ENCODE peak calls at places on chromosomes 5 and 9, in six cellular contexts. I, J, N, H, F and K are unnamed samples.

GRCh38 chr9:36781532-36781931 is 208.8 kb downstream of the MELK start:
- DNase-seq in I (no peak), J (no peak), N (no peak), H (no peak), F (no peak), K (no peak)

GRCh38 chr9:95143591-95144561 is 173.6 kb downstream of the FANCC start:
- DNase-seq in I (peak; percentile 75), J (no peak), N (peak; percentile 94), H (no peak), F (peak; percentile 71), K (peak; percentile 88)

GRCh38 chr9:136103651-136104487 is 8.8 kb upstream of the NACC2 start:
- DNase-seq in I (no peak), J (peak; percentile 31), N (no peak), H (no peak), F (no peak), K (no peak)

GRCh38 chr5:138438003-138438723 is 694 bp upstream of the REEP2 start:
- DNase-seq in I (no peak), J (no peak), N (no peak), H (no peak), F (no peak), K (no peak)

GRCh38 chr5:59367791-59368394 is 525.6 kb downstream of the PDE4D start:
- DNase-seq in I (peak; percentile 70), J (peak; percentile 38), N (no peak), H (peak; percentile 63), F (peak; percentile 82), K (no peak)

GRCh38 chr5:38831117-38831516 is 14.7 kb upstream of the OSMR start:
- DNase-seq in I (no peak), J (no peak), N (no peak), H (no peak), F (no peak), K (no peak)

GRCh38 chr5:149364719-149365118 is 6.9 kb downstream of the PCYOX1L start:
- DNase-seq in I (no peak), J (no peak), N (no peak), H (no peak), F (no peak), K (no peak)

GRCh38 chr9:108467653-108468324 is 388.0 kb downstream of the ACTL7B start:
- DNase-seq in I (no peak), J (no peak), N (no peak), H (no peak), F (peak; percentile 21), K (no peak)

GRCh38 chr5:37575541-37576489 is 196.7 kb downstream of the WDR70 start:
- DNase-seq in I (no peak), J (no peak), N (no peak), H (no peak), F (peak; percentile 23), K (no peak)

GRCh38 chr9:96080364-96080763 is 204.9 kb downstream of the ERCC6L2 start:
- DNase-seq in I (no peak), J (no peak), N (no peak), H (no peak), F (peak; percentile 26), K (peak; percentile 47)

GRCh38 chr5:15993334-15993733 is 186.3 kb downstream of the MARCHF11 start:
- DNase-seq in I (no peak), J (no peak), N (no peak), H (no peak), F (no peak), K (no peak)

GRCh38 chr9:87497604-87498045 is at the start of gene DAPK1:
- DNase-seq in I (peak; percentile 21), J (no peak), N (no peak), H (peak; percentile 83), F (peak; percentile 89), K (no peak)

GRCh38 chr9:98150164-98150563 is 31.1 kb upstream of the TRIM14 start:
- DNase-seq in I (no peak), J (no peak), N (no peak), H (no peak), F (no peak), K (no peak)

GRCh38 chr5:143355710-143356109 is 47.8 kb downstream of the NR3C1 start:
- DNase-seq in I (peak; percentile 87), J (no peak), N (peak; percentile 63), H (peak; percentile 67), F (peak; percentile 80), K (peak; percentile 75)

GRCh38 chr5:14502291-14502690 is 79.3 kb upstream of the OTULINL start:
- DNase-seq in I (no peak), J (no peak), N (no peak), H (no peak), F (no peak), K (no peak)

GRCh38 chr5:34586117-34586885 is 69.8 kb upstream of the RAI14 start:
- DNase-seq in I (no peak), J (no peak), N (no peak), H (no peak), F (no peak), K (no peak)

GRCh38 chr9:127801955-127802575 is 617 bp upstream of the FPGS start:
- DNase-seq in I (no peak), J (no peak), N (no peak), H (no peak), F (no peak), K (no peak)

GRCh38 chr5:3252235-3252634 is 343.4 kb upstream of the IRX1 start:
- DNase-seq in I (no peak), J (no peak), N (no peak), H (no peak), F (no peak), K (no peak)

GRCh38 chr5:73122875-73123810 is 2.8 kb downstream of the TMEM171 start:
- DNase-seq in I (no peak), J (peak; percentile 32), N (no peak), H (peak; percentile 30), F (no peak), K (no peak)

GRCh38 chr9:123120953-123121352 is 87.5 kb downstream of the GPR21 start:
- DNase-seq in I (no peak), J (no peak), N (no peak), H (no peak), F (no peak), K (no peak)

GRCh38 chr5:115460476-115460875 is 84.1 kb downstream of the FEM1C start:
- DNase-seq in I (peak; percentile 81), J (no peak), N (peak; percentile 72), H (peak; percentile 75), F (peak; percentile 41), K (peak; percentile 62)

GRCh38 chr5:151239237-151239861 is 13.6 kb upstream of the GM2A start:
- DNase-seq in I (peak; percentile 87), J (peak; percentile 81), N (peak; percentile 91), H (peak; percentile 86), F (peak; percentile 64), K (peak; percentile 60)

GRCh38 chr9:112261133-112261532 is 72.3 kb downstream of the PTBP3 start:
- DNase-seq in I (no peak), J (no peak), N (no peak), H (no peak), F (no peak), K (no peak)

GRCh38 chr9:133863193-133863592 is 125.0 kb upstream of the SARDH start:
- DNase-seq in I (no peak), J (no peak), N (no peak), H (no peak), F (no peak), K (no peak)

GRCh38 chr9:133862585-133863041 is 124.5 kb upstream of the SARDH start:
- DNase-seq in I (peak; percentile 45), J (no peak), N (peak; percentile 72), H (no peak), F (no peak), K (peak; percentile 49)

GRCh38 chr9:133861692-133862091 is 123.5 kb upstream of the SARDH start:
- DNase-seq in I (no peak), J (no peak), N (no peak), H (no peak), F (no peak), K (no peak)

GRCh38 chr9:133858771-133859170 is 120.6 kb upstream of the SARDH start:
- DNase-seq in I (no peak), J (no peak), N (no peak), H (no peak), F (no peak), K (no peak)

DNA sequence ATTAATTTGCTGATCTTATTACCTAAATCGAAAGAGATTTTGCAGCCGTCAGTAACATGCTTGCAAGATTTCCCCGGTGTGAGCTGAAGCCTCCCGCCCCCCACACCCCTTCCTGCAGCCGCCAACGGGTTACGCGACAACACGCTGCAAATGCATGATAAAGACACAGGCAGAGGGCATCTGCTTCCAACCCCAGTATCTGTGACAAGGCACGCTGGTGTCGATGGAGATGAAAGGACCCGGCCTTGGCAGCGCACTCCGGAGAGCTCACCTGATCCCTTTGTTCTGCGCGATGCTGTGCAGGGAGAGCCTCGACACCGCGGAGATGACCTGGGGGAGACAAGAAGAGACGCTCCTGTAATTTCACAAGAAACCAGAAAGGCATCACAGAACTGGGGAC is 123.0 kb upstream of the SARDH start:
- DNase-seq in I (no peak), J (no peak), N (no peak), H (no peak), F (no peak), K (no peak)
- TF ChIP-seq CTCF in I (no peak), J (no peak), N (no peak), H (no peak), F (no peak), K (no peak)

DNA sequence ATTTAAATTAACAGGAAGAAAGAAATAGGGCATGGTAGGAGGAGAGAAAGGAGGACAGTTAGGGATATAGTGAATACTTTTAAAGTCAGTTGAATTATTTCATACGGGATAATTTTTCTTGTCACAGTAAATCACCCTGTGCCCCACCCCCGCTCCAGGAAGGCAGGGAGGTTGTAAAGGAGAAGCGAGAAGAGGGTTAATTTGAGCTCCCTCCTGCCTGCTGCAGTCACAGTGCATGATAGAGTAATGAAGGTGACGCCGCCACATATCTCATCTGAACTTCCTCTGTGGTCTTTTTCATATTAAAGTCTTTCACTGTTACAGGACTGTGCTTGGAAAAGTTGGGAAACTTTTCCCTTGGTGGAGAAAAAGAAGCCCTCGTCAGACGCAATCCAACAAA is 896 bp upstream of the PCSK5 start:
- DNase-seq in I (no peak), J (no peak), N (no peak), H (no peak), F (no peak), K (no peak)
- H3K4me3 ChIP-seq in I (peak overlapping the region; percentile 88), J (peak overlapping the region; percentile 65), N (peak overlapping the region; percentile 80), H (no peak overlapping the region), F (peak overlapping the region; percentile 70), K (peak overlapping the region; percentile 82)

DNA sequence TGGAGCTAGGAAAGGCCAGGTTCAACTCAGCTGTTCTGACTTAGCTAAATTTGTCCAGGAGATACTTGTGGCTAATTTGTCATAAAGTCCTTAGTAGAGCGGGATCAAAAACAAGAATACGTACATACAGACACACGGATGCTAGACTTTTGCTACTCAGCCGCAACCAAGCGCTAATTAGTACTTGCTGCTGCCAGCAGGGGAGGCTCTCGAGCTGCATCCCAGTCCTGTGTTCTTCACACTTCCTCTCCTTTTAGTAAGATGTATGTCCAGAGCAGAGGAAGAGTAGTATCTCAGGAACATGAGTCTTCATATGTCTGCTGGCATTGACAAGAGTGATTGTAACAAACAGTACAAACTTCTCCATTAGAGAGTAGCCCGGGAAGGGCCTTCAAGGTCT is 58.3 kb downstream of the CYFIP2 start:
- DNase-seq in I (no peak), J (no peak), N (no peak), H (no peak), F (no peak), K (no peak)
- TF ChIP-seq CTCF in I (no peak), J (peak; percentile 71), N (no peak), H (peak; percentile 28), F (peak; percentile 13), K (no peak)

GRCh38 chr9:137123459-137123819 is 8.9 kb upstream of the DPP7 start:
- DNase-seq in I (no peak), J (peak; percentile 39), N (no peak), H (peak; percentile 91), F (no peak), K (no peak)
- H3K4me3 ChIP-seq in I (no peak overlapping the region), J (peak overlapping the region; percentile 45), N (no peak overlapping the region), H (no peak overlapping the region), F (no peak overlapping the region), K (no peak overlapping the region)